ENCODE peak calls at places on chromosomes 4 and X, in nine cellular contexts. E is activated CD4-positive, alpha-beta T cell treated with anti-CD3 and anti-CD28 coated beads, Interleukin-2, amount 50 U/mL, for 4 hours; Q is fibroblast of mammary gland; D is iris pigment epithelial cell; I is neural progenitor cell; O is cardiac fibroblast; F is kidney; H is GM03348; V is T1000. A is an unnamed sample.

GRCh38 chr4:155734065-155734464 is 24.8 kb upstream of the GUCY1B1 start:
- DNase-seq in E (no peak), D (peak), F (no peak), I (no peak), Q (peak), V (no peak), H (no peak), O (peak), A (no peak)

GRCh38 chr4:182831376-182831775 is 85.8 kb downstream of the DCTD start:
- DNase-seq in O (no peak), D (no peak), Q (no peak), F (no peak), I (no peak), H (no peak), E (no peak), V (no peak), A (no peak)

GRCh38 chr4:168421671-168422070 is 58.6 kb downstream of the DDX60L start:
- DNase-seq in F (no peak), E (no peak), H (no peak), Q (peak), D (peak), I (no peak), O (peak), V (no peak), A (no peak)

GRCh38 chrX:111624169-111624568 is 56.8 kb upstream of the ALG13 start:
- DNase-seq in D (no peak), V (no peak), H (no peak), F (peak), I (no peak), E (no peak), Q (no peak), O (no peak), A (no peak)

GRCh38 chrX:48890296-48890925 is 7.2 kb downstream of the TIMM17B start:
- DNase-seq in H (no peak), F (peak), D (no peak), E (no peak), V (no peak), I (peak), Q (no peak), O (no peak), A (peak)

GRCh38 chrX:20522420-20522819 is 255.7 kb upstream of the RPS6KA3 start:
- DNase-seq in Q (no peak), F (no peak), E (no peak), O (no peak), H (no peak), I (no peak), V (no peak), D (peak), A (no peak)

GRCh38 chr4:62640296-62640695 is 1440.2 kb downstream of the ADGRL3 start:
- DNase-seq in F (no peak), E (no peak), D (peak), Q (no peak), O (no peak), V (peak), I (no peak), H (no peak), A (no peak)

GRCh38 chr4:10622728-10623127 is 61.8 kb downstream of the CLNK start:
- DNase-seq in O (peak), Q (no peak), V (no peak), E (no peak), I (no peak), H (no peak), D (peak), F (no peak), A (no peak)

GRCh38 chr4:36286481-36286871 is 5.1 kb downstream of the DTHD1 start:
- DNase-seq in O (no peak), D (no peak), I (no peak), V (no peak), E (no peak), H (no peak), Q (no peak), F (no peak), A (no peak)